ENCODE peak calls at places on chromosome X, in six cellular contexts. Q, M, G, X, Y and R are unnamed samples.

GRCh38 chrX:88886908-88887307 is 139.9 kb downstream of the CPXCR1 start:
- DNase-seq in Y (no peak), M (no peak), G (no peak), Q (peak), X (no peak), R (no peak)

GRCh38 chrX:150508461-150509367 is 59.7 kb upstream of the MTM1 start:
- DNase-seq in G (no peak), Y (no peak), X (peak), Q (peak), M (no peak), R (peak)

GRCh38 chrX:109362101-109362500 is 119.8 kb downstream of the GUCY2F start:
- DNase-seq in M (no peak), Y (no peak), X (no peak), G (no peak), Q (no peak), R (no peak)

GRCh38 chrX:16643160-16643559 is 6.8 kb upstream of the S100G start:
- DNase-seq in M (no peak), Y (no peak), Q (no peak), G (no peak), X (no peak), R (peak)

GRCh38 chrX:43805579-43805978 is 76.7 kb downstream of the MAOB start:
- DNase-seq in Y (no peak), M (no peak), X (no peak), Q (no peak), G (no peak), R (no peak)

GRCh38 chrX:47562615-47563243 is 1.7 kb downstream of the ARAF start:
- DNase-seq in G (no peak), Q (no peak), X (peak), Y (peak), M (no peak), R (peak)

GRCh38 chrX:154827624-154828408 is 6.6 kb downstream of the SMIM9 start:
- DNase-seq in G (no peak), Q (no peak), X (no peak), Y (no peak), M (no peak), R (no peak)

GRCh38 chrX:25941559-25942250 is 196.4 kb upstream of the MAGEB18 start:
- DNase-seq in Y (no peak), X (peak), M (no peak), G (no peak), Q (no peak), R (no peak)

GRCh38 chrX:23317799-23318724 is 16.6 kb upstream of the PTCHD1 start:
- DNase-seq in Q (no peak), Y (no peak), X (peak), M (peak), G (peak), R (peak)

GRCh38 chrX:14533867-14534266 is 4.5 kb downstream of the GLRA2 start:
- DNase-seq in G (no peak), Q (no peak), X (no peak), Y (no peak), M (no peak), R (no peak)

GRCh38 chrX:64205441-64205734 is at the start of gene AMER1:
- DNase-seq in X (no peak), Q (no peak), Y (no peak), G (no peak), M (no peak), R (no peak)

GRCh38 chrX:2497961-2498780 is 2.6 kb downstream of the DHRSX start:
- DNase-seq in M (no peak), X (peak), G (no peak), Y (peak), Q (peak), R (no peak)

GRCh38 chrX:2500681-2501151 is at the start of the genes DHRSX and ZBED1:
- DNase-seq in Y (peak), M (peak), Q (peak), X (no peak), G (no peak), R (no peak)

GRCh38 chrX:2500091-2500680 is 590 bp downstream of the DHRSX start:
- DNase-seq in Y (peak), G (no peak), X (peak), Q (peak), M (peak), R (peak)

GRCh38 chrX:2499507-2499906 is 1.3 kb downstream of the DHRSX start:
- DNase-seq in Q (peak), M (no peak), Y (peak), G (no peak), X (no peak), R (no peak)

DNA sequence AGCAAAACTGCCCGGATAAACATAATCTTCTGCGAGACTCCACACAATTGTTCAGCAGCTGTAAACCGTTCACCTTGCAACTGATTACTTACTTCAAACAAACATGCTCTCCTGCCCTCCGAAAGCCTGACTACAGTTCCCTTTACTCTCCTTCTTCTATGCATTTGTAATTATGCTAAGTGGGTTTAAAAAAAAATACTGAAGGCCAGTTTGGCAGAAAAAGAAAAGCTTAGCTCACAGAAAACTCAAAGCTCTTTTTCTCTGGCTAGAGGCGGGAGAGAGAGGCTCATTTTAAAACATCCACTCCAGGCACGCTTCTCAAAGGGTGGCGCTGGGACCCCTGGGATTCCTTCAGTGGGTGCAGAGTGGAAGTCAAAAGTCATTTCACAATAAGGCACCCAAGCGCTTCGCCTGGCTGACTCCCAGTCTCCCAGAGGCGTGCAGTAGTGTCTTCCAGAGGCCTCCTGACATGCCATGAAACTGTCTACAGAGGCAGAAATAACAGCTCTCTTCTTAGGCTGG is 1.9 kb downstream of the DHRSX start:
- DNase-seq in Y (peak), X (peak), G (no peak), Q (peak), M (no peak), R (peak)
- TF ChIP-seq POLR2AphosphoS5 in Y (no peak), X (no peak), G (no peak), Q (no peak), M (no peak), R (no peak)

GRCh38 chrX:41086627-41086932 is 1.3 kb downstream of the USP9X start:
- DNase-seq in M (no peak), Q (no peak), X (no peak), G (no peak), Y (no peak), R (no peak)

GRCh38 chrX:41084360-41085104 is 713 bp upstream of the USP9X start:
- DNase-seq in M (peak), X (peak), Y (peak), G (peak), Q (peak), R (peak)

GRCh38 chrX:41085883-41086626 is 810 bp downstream of the USP9X start:
- DNase-seq in M (peak), X (peak), Y (peak), Q (peak), G (no peak), R (peak)

GRCh38 chrX:41084044-41084359 is 1.2 kb upstream of the USP9X start:
- DNase-seq in G (no peak), Q (no peak), X (no peak), Y (no peak), M (no peak), R (no peak)

DNA sequence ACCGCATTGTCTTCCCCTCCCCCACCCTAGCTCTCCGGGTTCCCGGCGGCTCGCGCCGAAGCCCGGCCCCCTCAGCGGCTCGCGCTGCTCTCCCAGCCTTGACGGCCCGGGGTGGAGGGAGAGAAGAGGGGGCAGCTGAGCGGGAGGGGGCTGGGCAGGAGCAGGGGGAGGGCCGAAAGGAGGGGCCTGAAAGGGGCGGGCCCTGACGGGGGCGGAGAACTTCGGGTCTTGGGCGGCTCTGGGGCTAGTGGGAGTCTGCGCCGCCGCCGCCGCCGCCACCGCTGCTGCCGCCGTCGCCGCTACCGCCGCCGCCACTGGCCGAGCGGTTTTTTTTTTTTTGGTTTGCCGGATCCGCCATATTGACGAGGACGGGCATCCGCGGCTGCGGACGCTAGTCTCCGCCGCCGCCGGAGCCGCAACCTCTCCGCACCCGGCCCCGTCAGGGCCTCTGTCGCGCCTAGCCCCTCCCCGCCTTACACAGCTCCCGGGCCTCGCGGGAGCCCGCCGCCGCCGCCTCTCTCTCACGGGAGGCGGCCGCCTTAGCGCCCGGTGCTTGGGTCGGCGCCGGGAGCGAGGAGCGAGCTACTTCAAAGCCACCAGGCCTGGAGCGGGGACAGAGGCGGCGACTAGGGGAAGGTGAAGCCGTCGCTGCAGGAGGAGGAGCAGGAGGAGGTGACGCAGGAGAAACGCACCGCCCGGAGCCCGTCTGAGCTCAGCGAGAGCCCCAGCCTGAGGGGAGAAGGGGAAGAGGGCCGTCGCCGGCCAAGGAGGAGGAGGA is at the start of gene USP9X:
- DNase-seq in M (peak), Q (peak), G (peak), Y (peak), X (peak), R (peak)
- TF ChIP-seq POLR2AphosphoS5 in M (peak), Q (peak), G (no peak), Y (peak), X (no peak), R (peak)

GRCh38 chrX:40106677-40107290 is 9.0 kb upstream of the BCOR start:
- DNase-seq in G (no peak), X (no peak), Y (no peak), M (peak), Q (no peak), R (peak)
- TF ChIP-seq POLR2AphosphoS5 in G (no peak), X (no peak), Y (no peak), M (no peak), Q (no peak), R (no peak)

GRCh38 chrX:118975831-118976598 is 1.6 kb downstream of the LONRF3 start:
- DNase-seq in M (peak), G (no peak), X (peak), Q (peak), Y (peak), R (peak)
- TF ChIP-seq POLR2AphosphoS5 in M (no peak), G (no peak), X (no peak), Q (peak), Y (no peak), R (no peak)

GRCh38 chrX:31508338-31508737 is 436.5 kb upstream of the FTHL17 start:
- DNase-seq in Q (no peak), G (no peak), M (peak), X (peak), Y (no peak), R (peak)
- TF ChIP-seq POLR2AphosphoS5 in Q (no peak), G (no peak), M (peak), X (no peak), Y (no peak), R (no peak)

GRCh38 chrX:11458175-11458574 is 165.0 kb downstream of the AMELX start:
- DNase-seq in X (no peak), Y (no peak), G (no peak), M (no peak), Q (no peak), R (no peak)
- TF ChIP-seq POLR2AphosphoS5 in X (no peak), Y (no peak), G (no peak), M (no peak), Q (no peak), R (no peak)

GRCh38 chrX:103686199-103687072 is at the start of gene MORF4L2:
- DNase-seq in M (peak), G (peak), X (peak), Y (peak), Q (peak), R (peak)
- TF ChIP-seq POLR2AphosphoS5 in M (peak), G (peak), X (peak), Y (peak), Q (peak), R (peak)

DNA sequence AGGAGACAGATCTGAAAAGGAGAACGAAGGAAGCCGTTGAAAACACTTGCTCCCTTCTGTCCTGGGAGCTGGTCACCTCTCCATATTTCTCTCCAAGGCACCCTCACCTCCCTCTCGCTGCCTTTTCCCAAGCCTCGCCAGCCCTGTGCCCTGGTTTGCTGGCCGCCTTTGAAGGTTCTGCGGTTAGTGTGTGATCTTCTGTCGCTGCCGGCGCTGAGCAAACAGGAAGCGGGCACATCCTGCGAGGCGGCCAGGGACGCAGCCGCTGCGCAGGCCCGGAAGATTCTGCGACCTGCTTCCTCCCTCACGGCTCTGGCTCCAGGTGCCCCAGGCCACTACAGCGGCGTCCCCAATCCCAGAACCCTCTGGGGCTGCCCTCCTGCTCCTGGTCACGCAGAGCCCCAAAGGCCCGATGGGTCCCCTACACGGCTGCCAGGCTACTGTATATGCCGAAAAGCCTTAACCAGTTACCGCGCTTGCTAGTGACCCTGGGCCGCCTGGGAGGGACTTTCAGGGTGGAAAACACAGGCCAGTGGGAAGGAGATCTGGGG is 2.5 kb upstream of the SASH3 start:
- DNase-seq in Y (peak), M (no peak), X (peak), G (no peak), Q (peak), R (no peak)
- TF ChIP-seq POLR2AphosphoS5 in Y (peak), M (no peak), X (no peak), G (no peak), Q (peak), R (no peak)

DNA sequence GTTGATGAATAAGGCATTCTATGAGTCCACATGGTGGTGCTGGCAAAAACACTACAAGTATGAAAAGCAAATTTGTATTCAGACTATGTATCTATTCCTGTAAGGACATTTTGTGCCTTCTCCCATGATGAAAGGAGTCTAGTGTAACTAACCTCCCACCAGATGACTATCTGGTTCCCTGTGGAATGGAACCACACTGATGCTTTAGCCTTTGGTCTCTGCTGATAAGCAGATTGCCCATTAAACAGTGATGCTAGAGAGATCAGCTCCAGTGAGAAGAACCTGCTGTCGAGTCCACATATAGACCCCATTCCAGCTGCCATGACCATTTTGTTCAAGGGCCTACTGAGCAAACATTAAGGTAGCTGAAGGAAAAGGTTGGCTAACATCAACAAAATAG is 10.5 kb upstream of the THOC2 start:
- DNase-seq in X (no peak), M (no peak), G (no peak), Q (no peak), Y (no peak), R (no peak)
- TF ChIP-seq POLR2AphosphoS5 in X (no peak), M (no peak), G (no peak), Q (no peak), Y (no peak), R (no peak)

GRCh38 chrX:386768-387575 is at the start of gene PPP2R3B:
- DNase-seq in Y (peak), X (peak), G (peak), Q (peak), M (peak), R (peak)
- TF ChIP-seq POLR2AphosphoS5 in Y (peak), X (peak), G (peak), Q (peak), M (peak), R (peak)